ENCODE peak calls at places on chromosomes 11 and 22, in four cellular contexts. R, U, O and C are unnamed samples.

GRCh38 chr11:27276141-27276540 is 86.9 kb downstream of the CCDC34 start:
- DNase-seq in U (no peak), O (no peak), R (no peak), C (no peak)

GRCh38 chr11:110069158-110069737 is 23.9 kb upstream of the ZC3H12C start:
- DNase-seq in O (no peak), U (no peak), R (no peak), C (peak)

GRCh38 chr11:117654281-117654680 is 142.7 kb downstream of the DSCAML1 start:
- DNase-seq in R (no peak), O (no peak), U (no peak), C (no peak)

GRCh38 chr11:47154738-47155570 is 21.7 kb downstream of the ARFGAP2 start:
- DNase-seq in U (no peak), O (no peak), R (no peak), C (no peak)

GRCh38 chr11:34773826-34774225 is 142.4 kb downstream of the APIP start:
- DNase-seq in U (no peak), O (no peak), R (no peak), C (no peak)

GRCh38 chr11:105891685-105892084 is 130.4 kb downstream of the MSANTD4 start:
- DNase-seq in U (no peak), R (no peak), O (no peak), C (no peak)

GRCh38 chr22:42519544-42520237 is at the start of gene RRP7A:
- DNase-seq in U (peak), O (peak), R (peak), C (peak)

GRCh38 chr22:50115693-50116092 is 25.9 kb downstream of the MOV10L1 start:
- DNase-seq in U (no peak), R (no peak), O (no peak), C (peak)

GRCh38 chr11:20109731-20110445 is 50.4 kb downstream of the DBX1 start:
- DNase-seq in R (no peak), U (no peak), O (no peak), C (no peak)

GRCh38 chr11:112499153-112499907 is 238.7 kb upstream of the PLET1 start:
- DNase-seq in U (no peak), O (peak), R (no peak), C (no peak)

GRCh38 chr11:116096596-116096995 is 592.4 kb upstream of the CADM1 start:
- DNase-seq in R (no peak), O (no peak), U (no peak), C (no peak)

GRCh38 chr11:19560156-19560555 is 152.5 kb upstream of the NAV2 start:
- DNase-seq in U (no peak), O (no peak), R (no peak), C (no peak)

DNA sequence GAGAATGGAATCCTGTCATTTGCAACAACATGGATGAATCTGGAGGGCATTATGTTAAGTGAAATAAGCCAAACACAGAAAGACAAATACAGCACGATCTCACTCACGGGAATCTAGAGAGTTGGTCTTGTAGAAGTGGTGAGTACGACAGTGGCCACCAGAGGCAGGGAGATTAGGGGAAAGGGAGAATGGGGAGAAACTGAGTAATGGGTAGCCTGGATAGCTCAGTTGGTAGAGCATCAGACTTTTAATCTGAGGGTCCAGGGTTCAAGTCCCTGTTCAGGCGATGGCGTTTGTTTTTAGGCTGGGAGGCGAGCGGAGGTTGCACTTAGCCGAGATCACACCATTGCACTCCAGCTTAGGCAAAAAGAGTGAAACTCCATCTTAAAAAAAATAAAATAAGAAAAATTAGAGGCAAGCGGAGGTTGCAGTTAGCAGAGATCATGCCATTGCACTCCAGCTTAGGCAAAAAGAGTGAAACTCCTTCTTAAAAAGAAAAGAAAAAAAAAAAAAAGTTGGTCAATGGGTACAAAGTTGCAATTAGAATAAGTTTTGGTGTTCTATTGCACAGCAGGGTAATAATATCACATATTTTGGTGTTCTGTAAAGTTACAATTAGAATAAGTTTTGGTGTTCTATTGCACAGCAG is 95.7 kb upstream of the UBASH3B start:
- DNase-seq in O (no peak), U (no peak), R (no peak), C (no peak)
- TF ChIP-seq CTCF in O (no peak), U (no peak), R (no peak), C (no peak)

GRCh38 chr11:126113515-126113957 is 50.9 kb upstream of the CDON start:
- DNase-seq in U (peak), O (no peak), R (no peak), C (peak)
- TF ChIP-seq CTCF in U (no peak), O (peak), R (no peak), C (no peak)

GRCh38 chr22:19892925-19893324 is 38.3 kb upstream of the GNB1L start:
- DNase-seq in R (no peak), O (no peak), U (no peak), C (no peak)

GRCh38 chr22:19889951-19890350 is 35.3 kb upstream of the GNB1L start:
- DNase-seq in R (no peak), U (no peak), O (no peak), C (no peak)

GRCh38 chr22:19892249-19892879 is 37.7 kb upstream of the GNB1L start:
- DNase-seq in R (no peak), O (no peak), U (no peak), C (peak)

GRCh38 chr22:19890502-19891349 is 36.1 kb upstream of the GNB1L start:
- DNase-seq in R (no peak), U (no peak), O (no peak), C (no peak)

DNA sequence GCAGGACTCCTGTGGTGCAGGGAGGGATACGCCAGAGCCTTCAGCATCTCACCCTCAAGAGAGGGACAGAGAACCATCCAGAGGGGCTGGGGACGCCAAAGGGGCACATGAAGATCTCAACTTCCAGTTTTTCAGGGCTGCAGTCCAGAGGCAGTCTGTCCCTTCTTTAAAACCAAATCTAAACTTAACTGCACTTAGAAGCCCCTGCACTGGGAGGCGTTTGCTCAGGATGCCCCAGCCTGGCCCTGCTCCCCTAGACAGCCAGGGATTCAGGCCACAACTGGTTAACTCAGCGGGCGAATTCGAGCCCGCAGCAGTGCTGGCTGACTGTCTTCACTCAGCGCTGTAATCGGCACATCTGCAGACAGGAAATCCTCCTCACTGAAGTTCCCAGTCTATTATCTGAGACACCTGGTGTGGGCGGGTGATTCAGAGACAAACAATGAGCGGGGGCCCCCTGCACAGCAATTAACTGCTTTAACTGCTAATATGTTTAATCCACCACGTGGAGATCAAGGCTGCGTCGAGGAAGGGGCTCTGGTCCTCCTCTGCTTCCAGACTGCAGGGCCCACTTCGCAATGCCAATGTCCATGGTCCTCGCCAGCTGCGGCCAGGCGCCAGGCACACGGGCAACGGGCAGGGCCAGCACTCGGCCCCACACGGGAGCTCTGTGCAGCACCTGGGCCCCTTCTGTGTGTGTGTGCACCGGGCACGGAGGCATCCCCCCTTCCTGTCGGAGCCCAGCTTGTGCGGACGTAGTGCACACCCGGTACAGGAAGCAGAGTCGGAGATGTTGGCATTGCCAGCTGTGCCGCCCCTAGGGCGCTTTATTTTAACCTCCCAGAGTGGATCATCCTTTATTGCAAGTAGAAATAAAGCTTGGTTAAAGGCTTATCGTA is 36.9 kb upstream of the GNB1L start:
- DNase-seq in U (no peak), R (no peak), O (no peak), C (peak)
- TF ChIP-seq CTCF in U (no peak), R (no peak), O (no peak), C (no peak)

DNA sequence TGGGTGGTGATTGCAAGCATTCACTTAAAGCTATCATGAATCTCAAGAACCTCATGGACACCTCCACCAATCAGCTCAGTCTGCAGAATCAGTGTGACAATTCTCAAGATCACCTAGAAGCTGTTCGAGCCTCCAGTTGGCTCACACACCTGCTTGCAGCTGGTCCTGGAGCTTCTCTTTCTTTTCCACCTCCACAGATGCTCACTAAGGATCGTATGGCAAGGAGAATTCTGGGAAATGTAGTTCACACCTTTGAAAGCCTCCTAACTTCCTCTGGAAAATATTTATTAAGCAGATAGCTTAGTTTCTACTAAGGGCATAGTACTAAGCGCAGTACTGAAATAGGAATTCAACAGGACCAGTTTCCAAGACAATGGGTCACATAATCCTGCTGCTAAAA is 26.2 kb downstream of the FSHB start:
- DNase-seq in O (no peak), R (no peak), U (no peak), C (no peak)
- TF ChIP-seq CTCF in O (no peak), R (no peak), U (no peak), C (no peak)

DNA sequence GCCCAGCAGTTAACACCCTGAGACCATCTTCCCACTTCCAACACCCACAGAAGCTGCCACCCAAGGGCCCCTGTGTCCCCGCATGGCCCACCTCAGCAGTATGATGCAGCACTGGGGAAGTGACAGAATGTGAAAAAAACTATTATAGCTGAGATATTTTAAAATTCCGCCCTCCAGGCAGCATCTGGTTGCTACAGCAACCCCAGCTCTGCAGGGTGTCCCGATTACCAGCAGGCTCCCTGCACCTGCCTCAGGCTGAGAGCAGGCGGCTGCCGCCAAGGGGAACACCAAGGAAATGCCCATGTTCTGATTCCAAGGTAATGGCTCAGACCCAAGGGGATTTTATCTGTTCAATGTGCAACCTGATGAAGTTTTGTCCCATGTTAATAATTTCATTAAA is 10.5 kb upstream of the TMEM121B start:
- DNase-seq in O (no peak), U (peak), R (no peak), C (no peak)
- TF ChIP-seq CTCF in O (no peak), U (no peak), R (no peak), C (no peak)

GRCh38 chr11:85826096-85826855 is 15.3 kb upstream of the SYTL2 start:
- DNase-seq in R (no peak), O (no peak), U (no peak), C (peak)
- TF ChIP-seq CTCF in R (peak), O (peak), U (peak), C (peak)

GRCh38 chr11:119727523-119728081 is 1.4 kb downstream of the NECTIN1 start:
- DNase-seq in O (no peak), U (peak), R (peak), C (no peak)
- TF ChIP-seq CTCF in O (peak), U (peak), R (peak), C (no peak)

GRCh38 chr22:24937114-24937513 is 9.4 kb downstream of the LHFPL7 start:
- DNase-seq in R (no peak), O (no peak), U (no peak), C (peak)
- TF ChIP-seq CTCF in R (peak), O (no peak), U (no peak), C (peak)

GRCh38 chr11:128691802-128692749 is 1.8 kb upstream of the FLI1 start:
- DNase-seq in O (no peak), U (no peak), R (no peak), C (no peak)
- TF ChIP-seq CTCF in O (no peak), U (no peak), R (peak), C (peak)